ENCODE peak calls at places on chromosomes 6 and 20, in eight cellular contexts. One of them, this sample, is unnamed.

GRCh38 chr20:64077876-64078551 is 1.3 kb downstream of the RGS19 start:
- DNase-seq in HAP-1: no peak
- DNase-seq in NCI-H2029: no peak
- DNase-seq in H54: no peak
- DNase-seq in activated CD4-positive, alpha-beta T cell treated with anti-CD3 and anti-CD28 coated beads, Interleukin-2, amount 50 U/mL, for 1 hour: peak
- DNase-seq in small intestine: no peak
- DNase-seq in left cardiac atrium: no peak
- DNase-seq in cardiac fibroblast: no peak
- DNase-seq in this sample: no peak

GRCh38 chr20:50027611-50028105 is 44.9 kb downstream of the SNAI1 start:
- DNase-seq in HAP-1: no peak
- DNase-seq in NCI-H2029: no peak
- DNase-seq in H54: peak
- DNase-seq in activated CD4-positive, alpha-beta T cell treated with anti-CD3 and anti-CD28 coated beads, Interleukin-2, amount 50 U/mL, for 1 hour: no peak
- DNase-seq in small intestine: no peak
- DNase-seq in left cardiac atrium: peak
- DNase-seq in cardiac fibroblast: peak
- DNase-seq in this sample: no peak

GRCh38 chr20:34708621-34709043 is 4.5 kb downstream of the TP53INP2 start:
- DNase-seq in HAP-1: peak
- DNase-seq in NCI-H2029: peak
- DNase-seq in H54: peak
- DNase-seq in activated CD4-positive, alpha-beta T cell treated with anti-CD3 and anti-CD28 coated beads, Interleukin-2, amount 50 U/mL, for 1 hour: peak
- DNase-seq in small intestine: peak
- DNase-seq in left cardiac atrium: peak
- DNase-seq in cardiac fibroblast: peak
- DNase-seq in this sample: peak

GRCh38 chr6:134436281-134436815 is 118.4 kb upstream of the SGK1 start:
- DNase-seq in HAP-1: peak
- DNase-seq in NCI-H2029: no peak
- DNase-seq in H54: no peak
- DNase-seq in activated CD4-positive, alpha-beta T cell treated with anti-CD3 and anti-CD28 coated beads, Interleukin-2, amount 50 U/mL, for 1 hour: peak
- DNase-seq in small intestine: no peak
- DNase-seq in left cardiac atrium: peak
- DNase-seq in cardiac fibroblast: peak
- DNase-seq in this sample: no peak

GRCh38 chr20:23117738-23118137 is 31.6 kb upstream of the CD93 start:
- DNase-seq in HAP-1: no peak
- DNase-seq in NCI-H2029: no peak
- DNase-seq in H54: no peak
- DNase-seq in activated CD4-positive, alpha-beta T cell treated with anti-CD3 and anti-CD28 coated beads, Interleukin-2, amount 50 U/mL, for 1 hour: no peak
- DNase-seq in small intestine: no peak
- DNase-seq in left cardiac atrium: no peak
- DNase-seq in cardiac fibroblast: no peak
- DNase-seq in this sample: no peak

GRCh38 chr6:66161546-66162108 is 454.6 kb upstream of the EYS start:
- DNase-seq in HAP-1: no peak
- DNase-seq in NCI-H2029: no peak
- DNase-seq in H54: no peak
- DNase-seq in activated CD4-positive, alpha-beta T cell treated with anti-CD3 and anti-CD28 coated beads, Interleukin-2, amount 50 U/mL, for 1 hour: no peak
- DNase-seq in small intestine: no peak
- DNase-seq in left cardiac atrium: no peak
- DNase-seq in cardiac fibroblast: no peak
- DNase-seq in this sample: no peak

GRCh38 chr6:83633149-83633548 is 75.8 kb downstream of the SNAP91 start:
- DNase-seq in HAP-1: no peak
- DNase-seq in NCI-H2029: no peak
- DNase-seq in H54: no peak
- DNase-seq in activated CD4-positive, alpha-beta T cell treated with anti-CD3 and anti-CD28 coated beads, Interleukin-2, amount 50 U/mL, for 1 hour: no peak
- DNase-seq in small intestine: no peak
- DNase-seq in left cardiac atrium: no peak
- DNase-seq in cardiac fibroblast: no peak
- DNase-seq in this sample: no peak

GRCh38 chr6:13328076-13328874 is at the start of gene TBC1D7:
- DNase-seq in HAP-1: peak
- DNase-seq in NCI-H2029: peak
- DNase-seq in H54: peak
- DNase-seq in activated CD4-positive, alpha-beta T cell treated with anti-CD3 and anti-CD28 coated beads, Interleukin-2, amount 50 U/mL, for 1 hour: peak
- DNase-seq in small intestine: peak
- DNase-seq in left cardiac atrium: peak
- DNase-seq in cardiac fibroblast: peak
- DNase-seq in this sample: peak

GRCh38 chr6:52411911-52412310 is 8.2 kb upstream of the EFHC1 start:
- DNase-seq in HAP-1: no peak
- DNase-seq in NCI-H2029: no peak
- DNase-seq in H54: no peak
- DNase-seq in activated CD4-positive, alpha-beta T cell treated with anti-CD3 and anti-CD28 coated beads, Interleukin-2, amount 50 U/mL, for 1 hour: no peak
- DNase-seq in small intestine: no peak
- DNase-seq in left cardiac atrium: no peak
- DNase-seq in cardiac fibroblast: no peak
- DNase-seq in this sample: no peak

GRCh38 chr6:157800420-157801237 is 22.4 kb upstream of the SNX9 start:
- DNase-seq in HAP-1: no peak
- DNase-seq in NCI-H2029: no peak
- DNase-seq in H54: no peak
- DNase-seq in activated CD4-positive, alpha-beta T cell treated with anti-CD3 and anti-CD28 coated beads, Interleukin-2, amount 50 U/mL, for 1 hour: no peak
- DNase-seq in small intestine: no peak
- DNase-seq in left cardiac atrium: no peak
- DNase-seq in cardiac fibroblast: peak
- DNase-seq in this sample: no peak

GRCh38 chr6:115838763-115839401 is 221.8 kb downstream of the FRK start:
- DNase-seq in HAP-1: peak
- DNase-seq in NCI-H2029: peak
- DNase-seq in H54: peak
- DNase-seq in activated CD4-positive, alpha-beta T cell treated with anti-CD3 and anti-CD28 coated beads, Interleukin-2, amount 50 U/mL, for 1 hour: no peak
- DNase-seq in small intestine: peak
- DNase-seq in left cardiac atrium: no peak
- DNase-seq in cardiac fibroblast: peak
- DNase-seq in this sample: no peak

GRCh38 chr6:128208078-128208477 is 307.2 kb upstream of the THEMIS start:
- DNase-seq in HAP-1: no peak
- DNase-seq in NCI-H2029: no peak
- DNase-seq in H54: no peak
- DNase-seq in activated CD4-positive, alpha-beta T cell treated with anti-CD3 and anti-CD28 coated beads, Interleukin-2, amount 50 U/mL, for 1 hour: no peak
- DNase-seq in small intestine: no peak
- DNase-seq in left cardiac atrium: no peak
- DNase-seq in cardiac fibroblast: peak
- DNase-seq in this sample: no peak

GRCh38 chr6:148750826-148751225 is 4.0 kb downstream of the UST start:
- DNase-seq in HAP-1: no peak
- DNase-seq in NCI-H2029: no peak
- DNase-seq in H54: no peak
- DNase-seq in activated CD4-positive, alpha-beta T cell treated with anti-CD3 and anti-CD28 coated beads, Interleukin-2, amount 50 U/mL, for 1 hour: no peak
- DNase-seq in small intestine: no peak
- DNase-seq in left cardiac atrium: no peak
- DNase-seq in cardiac fibroblast: peak
- DNase-seq in this sample: no peak

GRCh38 chr6:29442670-29443184 is 3.6 kb downstream of the OR10C1 start:
- DNase-seq in HAP-1: no peak
- DNase-seq in NCI-H2029: no peak
- DNase-seq in H54: no peak
- DNase-seq in activated CD4-positive, alpha-beta T cell treated with anti-CD3 and anti-CD28 coated beads, Interleukin-2, amount 50 U/mL, for 1 hour: no peak
- DNase-seq in small intestine: no peak
- DNase-seq in left cardiac atrium: no peak
- DNase-seq in cardiac fibroblast: no peak
- DNase-seq in this sample: no peak

GRCh38 chr6:156771047-156771446 is 6.1 kb upstream of the ARID1B start:
- DNase-seq in HAP-1: no peak
- DNase-seq in NCI-H2029: no peak
- DNase-seq in H54: no peak
- DNase-seq in activated CD4-positive, alpha-beta T cell treated with anti-CD3 and anti-CD28 coated beads, Interleukin-2, amount 50 U/mL, for 1 hour: no peak
- DNase-seq in small intestine: no peak
- DNase-seq in left cardiac atrium: no peak
- DNase-seq in cardiac fibroblast: no peak
- DNase-seq in this sample: no peak

GRCh38 chr6:90285611-90286381 is 10.8 kb downstream of the BACH2 start:
- DNase-seq in HAP-1: no peak
- DNase-seq in NCI-H2029: no peak
- DNase-seq in H54: peak
- DNase-seq in activated CD4-positive, alpha-beta T cell treated with anti-CD3 and anti-CD28 coated beads, Interleukin-2, amount 50 U/mL, for 1 hour: peak
- DNase-seq in small intestine: peak
- DNase-seq in left cardiac atrium: peak
- DNase-seq in cardiac fibroblast: peak
- DNase-seq in this sample: no peak

GRCh38 chr20:40860487-40860902 is 168.1 kb upstream of the TOP1 start:
- DNase-seq in HAP-1: no peak
- DNase-seq in NCI-H2029: no peak
- DNase-seq in H54: no peak
- DNase-seq in activated CD4-positive, alpha-beta T cell treated with anti-CD3 and anti-CD28 coated beads, Interleukin-2, amount 50 U/mL, for 1 hour: no peak
- DNase-seq in small intestine: no peak
- DNase-seq in left cardiac atrium: no peak
- DNase-seq in cardiac fibroblast: peak
- DNase-seq in this sample: no peak

GRCh38 chr20:50187403-50188051 is 3.1 kb upstream of the CEBPB start:
- DNase-seq in HAP-1: no peak
- DNase-seq in NCI-H2029: no peak
- DNase-seq in H54: peak
- DNase-seq in activated CD4-positive, alpha-beta T cell treated with anti-CD3 and anti-CD28 coated beads, Interleukin-2, amount 50 U/mL, for 1 hour: no peak
- DNase-seq in small intestine: no peak
- DNase-seq in left cardiac atrium: peak
- DNase-seq in cardiac fibroblast: peak
- DNase-seq in this sample: no peak

GRCh38 chr20:1437222-1437904 is 29.3 kb downstream of the NSFL1C start:
- DNase-seq in HAP-1: peak
- DNase-seq in NCI-H2029: peak
- DNase-seq in H54: no peak
- DNase-seq in activated CD4-positive, alpha-beta T cell treated with anti-CD3 and anti-CD28 coated beads, Interleukin-2, amount 50 U/mL, for 1 hour: peak
- DNase-seq in small intestine: peak
- DNase-seq in left cardiac atrium: peak
- DNase-seq in cardiac fibroblast: peak
- DNase-seq in this sample: peak

This sample was measured in neuronal stem cell.